ENCODE peak calls at places on chromosomes 12 and 14, in nine cellular contexts. I is astrocyte of the cerebellum, E is prostate gland, W is fibroblast of pulmonary artery, S is pancreas, J is gastrocnemius medialis, R is PC-9, C is GM10248, A is cardiac muscle cell. O is an unnamed sample.

GRCh38 chr12:121198949-121199348 is 11.0 kb upstream of the P2RX4 start:
- DNase-seq in C (no peak), S (no peak), W (no peak), R (no peak), E (no peak), A (no peak), J (no peak), I (no peak), O (no peak)

GRCh38 chr12:104219908-104220404 is 4.4 kb downstream of the TXNRD1 start:
- DNase-seq in W (peak; percentile 72), I (no peak), S (peak; percentile 24), E (peak; percentile 12), A (no peak), C (no peak), J (no peak), R (peak; percentile 84), O (no peak)

GRCh38 chr12:104164635-104165034 is 26.6 kb upstream of the NFYB start:
- DNase-seq in J (no peak), S (no peak), A (no peak), C (no peak), W (no peak), R (no peak), I (no peak), E (no peak), O (no peak)

GRCh38 chr12:45268672-45269406 is 52.9 kb downstream of the ANO6 start:
- DNase-seq in C (peak; percentile 20), W (peak; percentile 94), E (peak; percentile 52), J (peak; percentile 39), S (peak; percentile 69), R (peak; percentile 77), I (peak; percentile 84), A (peak; percentile 89), O (peak; percentile 92)

GRCh38 chr12:57755454-57756372 is 810 bp downstream of the MARCHF9 start:
- DNase-seq in R (peak; percentile 39), W (no peak), C (no peak), I (no peak), J (no peak), E (no peak), S (peak; percentile 62), A (peak; percentile 60), O (no peak)

GRCh38 chr12:64625243-64626077 is 15.2 kb downstream of the RASSF3 start:
- DNase-seq in C (peak; percentile 49), S (peak; percentile 40), A (peak; percentile 32), J (peak; percentile 17), E (peak; percentile 63), W (peak; percentile 90), I (peak; percentile 69), R (peak; percentile 72), O (peak; percentile 58)

GRCh38 chr12:15050664-15051063 is 77.8 kb downstream of the PDE6H start:
- DNase-seq in W (no peak), S (no peak), I (peak; percentile 86), R (no peak), A (no peak), C (no peak), E (no peak), J (no peak), O (no peak)

GRCh38 chr14:79510659-79511058 is 700.6 kb downstream of the DIO2 start:
- DNase-seq in A (no peak), J (no peak), I (peak; percentile 16), S (no peak), C (no peak), E (no peak), R (no peak), W (peak; percentile 15), O (no peak)

GRCh38 chr14:47040490-47040889 is 388.9 kb upstream of the RPL10L start:
- DNase-seq in E (no peak), J (no peak), S (no peak), I (no peak), C (no peak), A (peak; percentile 79), W (no peak), R (no peak), O (no peak)

GRCh38 chr12:110619534-110619953 is 5.6 kb downstream of the TCTN1 start:
- DNase-seq in A (no peak), C (peak; percentile 54), J (no peak), W (no peak), R (no peak), E (no peak), S (no peak), I (no peak), O (no peak)
- TF ChIP-seq CTCF in A (no peak), C (peak; percentile 29), J (no peak), W (no peak), R (no peak), E (no peak), S (no peak), I (no peak), O (no peak)

GRCh38 chr14:60488175-60488574 is 2.3 kb upstream of the C14orf39 start:
- DNase-seq in E (no peak), C (no peak), A (no peak), J (no peak), S (no peak), R (no peak), W (no peak), I (no peak), O (no peak)
- TF ChIP-seq CTCF in E (no peak), C (no peak), A (peak; percentile 21), J (no peak), S (no peak), R (peak; percentile 53), W (peak; percentile 15), I (no peak), O (no peak)

DNA sequence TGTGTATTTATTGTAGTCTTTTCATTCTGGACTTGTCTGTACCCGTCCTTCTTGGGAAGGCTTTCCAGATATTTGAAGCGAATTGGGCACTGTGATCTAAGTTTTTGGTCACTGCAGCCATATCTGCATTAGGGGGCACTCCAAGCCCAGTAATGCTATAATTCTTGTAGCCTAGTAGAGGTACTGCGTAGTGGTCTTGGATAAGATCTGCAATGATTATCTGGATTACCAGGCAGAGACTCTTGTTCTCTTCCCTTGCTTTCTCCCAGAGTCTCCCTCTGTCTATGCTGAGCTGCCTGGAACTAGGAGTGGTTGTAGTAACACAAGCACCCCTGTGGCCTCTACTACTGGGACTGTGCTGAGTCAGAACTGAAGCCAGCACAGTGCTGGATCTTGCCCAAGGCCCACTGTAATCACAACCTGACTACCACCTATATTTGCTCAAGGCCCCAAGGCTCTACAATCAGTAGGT is 30.0 kb downstream of the SLC38A2 start:
- DNase-seq in C (no peak), A (no peak), R (no peak), S (peak; percentile 52), W (peak; percentile 56), J (no peak), I (no peak), E (peak; percentile 13), O (no peak)
- TF ChIP-seq CTCF in C (peak; percentile 42), A (peak; percentile 47), R (peak; percentile 43), S (peak; percentile 42), W (peak; percentile 50), J (peak; percentile 79), I (peak; percentile 46), E (peak; percentile 43), O (peak; percentile 44)

GRCh38 chr12:89231686-89232085 is 120.6 kb downstream of the DUSP6 start:
- DNase-seq in I (no peak), R (no peak), A (no peak), C (no peak), J (no peak), W (no peak), S (no peak), E (no peak), O (no peak)
- TF ChIP-seq CTCF in I (no peak), R (no peak), A (no peak), C (no peak), J (no peak), W (no peak), S (no peak), E (no peak), O (no peak)

GRCh38 chr14:77457522-77458248 is at the start of the genes AHSA1 and VIPAS39:
- DNase-seq in J (peak; percentile 97), W (peak; percentile 100), S (peak; percentile 95), R (peak; percentile 99), E (peak; percentile 97), C (peak; percentile 92), A (peak; percentile 97), I (peak; percentile 99), O (peak; percentile 93)

GRCh38 chr14:77457115-77457521 is 283 bp downstream of the VIPAS39 start:
- DNase-seq in E (no peak), S (no peak), J (no peak), I (peak; percentile 9), C (no peak), R (no peak), W (no peak), A (peak; percentile 61), O (no peak)

GRCh38 chr14:77455966-77456640 is 1.3 kb downstream of the VIPAS39 start:
- DNase-seq in W (no peak), E (no peak), J (no peak), C (no peak), A (no peak), S (no peak), I (no peak), R (no peak), O (no peak)

GRCh38 chr14:77458249-77458950 is 507 bp downstream of the AHSA1 start:
- DNase-seq in S (no peak), I (no peak), E (peak; percentile 7), A (peak; percentile 52), R (peak; percentile 53), W (peak; percentile 27), J (no peak), C (no peak), O (no peak)

GRCh38 chr14:77459072-77459723 is 1.3 kb downstream of the AHSA1 start:
- DNase-seq in I (peak; percentile 65), A (peak; percentile 73), W (peak; percentile 85), S (peak; percentile 39), C (peak; percentile 55), R (peak; percentile 66), J (no peak), E (peak; percentile 54), O (no peak)
- TF ChIP-seq CTCF in I (peak; percentile 79), A (peak; percentile 79), W (peak; percentile 81), S (no peak), C (peak; percentile 75), R (peak; percentile 91), J (no peak), E (peak; percentile 60), O (peak; percentile 33)

DNA sequence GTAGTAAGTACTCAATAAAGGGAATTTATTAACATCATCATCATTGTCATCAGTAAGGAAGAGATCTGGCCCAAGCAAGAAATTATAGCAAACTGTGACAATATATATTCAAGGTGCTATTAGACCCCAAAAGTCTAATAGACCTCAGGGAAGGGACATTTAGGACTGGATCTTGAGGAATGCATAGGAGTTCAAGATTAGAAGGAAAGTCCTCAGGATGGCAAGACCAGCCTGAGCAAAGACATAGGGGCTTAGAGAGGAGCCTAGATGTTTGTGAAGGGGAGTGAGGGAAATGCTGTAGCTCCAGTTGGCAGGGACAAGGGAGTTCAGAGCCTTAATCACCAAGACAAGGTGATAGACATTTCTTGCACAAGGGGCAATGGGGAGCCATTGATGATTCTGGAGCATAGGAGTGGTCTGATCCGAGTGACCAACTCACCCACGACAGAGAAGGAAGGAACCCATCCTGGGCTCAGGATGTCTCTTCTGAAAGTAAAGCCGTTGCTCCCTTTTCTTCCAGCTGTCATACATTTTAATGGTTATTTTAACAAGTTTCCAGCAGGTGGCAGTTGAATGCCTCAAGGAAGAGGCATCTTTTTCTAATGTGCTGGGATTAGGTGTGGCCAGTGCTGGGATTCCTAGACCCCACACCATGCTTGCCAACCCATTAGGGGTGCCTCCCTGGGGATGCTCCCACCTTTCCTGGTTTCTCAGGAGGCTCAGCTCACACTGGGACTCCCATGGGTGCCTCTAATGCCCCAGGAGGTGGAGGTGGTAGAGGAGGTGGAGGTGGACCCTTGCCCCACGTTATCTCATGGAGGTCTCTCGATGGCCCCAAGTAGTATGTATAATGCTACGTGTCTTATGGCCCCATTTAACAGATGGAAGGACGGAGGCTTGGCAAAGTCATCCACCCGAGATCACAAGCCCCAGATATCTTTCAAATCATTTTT is 37.8 kb downstream of the PHETA1 start:
- DNase-seq in J (no peak), E (no peak), S (peak; percentile 27), C (peak; percentile 59), A (peak; percentile 56), R (no peak), W (peak; percentile 67), I (peak; percentile 4), O (no peak)
- TF ChIP-seq CTCF in J (no peak), E (peak; percentile 33), S (peak; percentile 22), C (peak; percentile 44), A (peak; percentile 55), R (peak; percentile 47), W (peak; percentile 60), I (peak; percentile 43), O (peak; percentile 33)

O was measured in thoracic aorta.